ENCODE peak calls at places on chromosomes 13 and 19, in five cellular contexts. One of them, this sample, is unnamed.
A peak's percentile ranks its signal among the peaks of the same experiment; 100 is the strongest.

GRCh38 chr19:42255766-42256750 is 1.1 kb upstream of the ERF start:
- DNase-seq in adrenal gland: peak; percentile 55
- DNase-seq in astrocyte: no peak
- DNase-seq in esophagus squamous epithelium: no peak
- DNase-seq in endothelial cell: peak; percentile 49
- DNase-seq in this sample: peak; percentile 58

GRCh38 chr19:34475026-34475974 is 6.3 kb upstream of the WTIP start:
- DNase-seq in adrenal gland: no peak
- DNase-seq in astrocyte: peak; percentile 83
- DNase-seq in esophagus squamous epithelium: no peak
- DNase-seq in endothelial cell: no peak
- DNase-seq in this sample: no peak

GRCh38 chr19:45130888-45131615 is 29.7 kb downstream of the NKPD1 start:
- DNase-seq in adrenal gland: peak; percentile 64
- DNase-seq in astrocyte: no peak
- DNase-seq in esophagus squamous epithelium: no peak
- DNase-seq in endothelial cell: no peak
- DNase-seq in this sample: no peak

GRCh38 chr13:113976711-113977684 is 3.1 kb upstream of the C13orf46 start:
- DNase-seq in adrenal gland: no peak
- DNase-seq in astrocyte: peak; percentile 74
- DNase-seq in esophagus squamous epithelium: no peak
- DNase-seq in endothelial cell: no peak
- DNase-seq in this sample: no peak

GRCh38 chr13:72244788-72245187 is 377.8 kb upstream of the DACH1 start:
- DNase-seq in adrenal gland: no peak
- DNase-seq in astrocyte: no peak
- DNase-seq in esophagus squamous epithelium: no peak
- DNase-seq in endothelial cell: no peak
- DNase-seq in this sample: no peak

GRCh38 chr19:57171551-57172081 is 4.3 kb upstream of the DUXA start:
- DNase-seq in adrenal gland: peak; percentile 74
- DNase-seq in astrocyte: peak; percentile 3
- DNase-seq in esophagus squamous epithelium: no peak
- DNase-seq in endothelial cell: no peak
- DNase-seq in this sample: peak; percentile 75

GRCh38 chr13:106981050-106981449 is 413.1 kb upstream of the ARGLU1 start:
- DNase-seq in adrenal gland: no peak
- DNase-seq in astrocyte: no peak
- DNase-seq in esophagus squamous epithelium: no peak
- DNase-seq in endothelial cell: no peak
- DNase-seq in this sample: no peak

GRCh38 chr13:46385946-46386345 is 1.1 kb downstream of the RUBCNL start:
- DNase-seq in adrenal gland: no peak
- DNase-seq in astrocyte: no peak
- DNase-seq in esophagus squamous epithelium: no peak
- DNase-seq in endothelial cell: no peak
- DNase-seq in this sample: peak; percentile 30

GRCh38 chr13:51823861-51824260 is 19.9 kb upstream of the DHRS12 start:
- DNase-seq in adrenal gland: no peak
- DNase-seq in astrocyte: no peak
- DNase-seq in esophagus squamous epithelium: no peak
- DNase-seq in endothelial cell: no peak
- DNase-seq in this sample: no peak

GRCh38 chr13:106416645-106417044 is 118.8 kb downstream of the EFNB2 start:
- DNase-seq in adrenal gland: no peak
- DNase-seq in astrocyte: no peak
- DNase-seq in esophagus squamous epithelium: no peak
- DNase-seq in endothelial cell: no peak
- DNase-seq in this sample: no peak

GRCh38 chr19:53991224-53992113 is at the start of gene CACNG6:
- DNase-seq in adrenal gland: no peak
- DNase-seq in astrocyte: no peak
- DNase-seq in esophagus squamous epithelium: no peak
- DNase-seq in endothelial cell: peak; percentile 30
- DNase-seq in this sample: peak; percentile 74

GRCh38 chr13:81957121-81957520 is 1616.2 kb upstream of the SPRY2 start:
- DNase-seq in adrenal gland: no peak
- DNase-seq in astrocyte: no peak
- DNase-seq in esophagus squamous epithelium: no peak
- DNase-seq in endothelial cell: no peak
- DNase-seq in this sample: peak; percentile 45
- TF ChIP-seq CTCF in adrenal gland: no peak
- TF ChIP-seq CTCF in astrocyte: no peak
- TF ChIP-seq CTCF in esophagus squamous epithelium: no peak
- TF ChIP-seq CTCF in endothelial cell: peak; percentile 27
- TF ChIP-seq CTCF in this sample: peak; percentile 72

GRCh38 chr13:41199526-41199925 is 5.2 kb upstream of the KBTBD7 start:
- DNase-seq in adrenal gland: no peak
- DNase-seq in astrocyte: no peak
- DNase-seq in esophagus squamous epithelium: no peak
- DNase-seq in endothelial cell: no peak
- DNase-seq in this sample: no peak

GRCh38 chr13:41193919-41194824 is at the start of gene KBTBD7:
- DNase-seq in adrenal gland: peak; percentile 94
- DNase-seq in astrocyte: peak; percentile 97
- DNase-seq in esophagus squamous epithelium: peak; percentile 81
- DNase-seq in endothelial cell: peak; percentile 91
- DNase-seq in this sample: peak; percentile 97

GRCh38 chr13:41199061-41199460 is 4.7 kb upstream of the KBTBD7 start:
- DNase-seq in adrenal gland: no peak
- DNase-seq in astrocyte: no peak
- DNase-seq in esophagus squamous epithelium: no peak
- DNase-seq in endothelial cell: no peak
- DNase-seq in this sample: no peak

GRCh38 chr13:41196011-41196410 is 1.6 kb upstream of the KBTBD7 start:
- DNase-seq in adrenal gland: no peak
- DNase-seq in astrocyte: no peak
- DNase-seq in esophagus squamous epithelium: no peak
- DNase-seq in endothelial cell: no peak
- DNase-seq in this sample: no peak

DNA sequence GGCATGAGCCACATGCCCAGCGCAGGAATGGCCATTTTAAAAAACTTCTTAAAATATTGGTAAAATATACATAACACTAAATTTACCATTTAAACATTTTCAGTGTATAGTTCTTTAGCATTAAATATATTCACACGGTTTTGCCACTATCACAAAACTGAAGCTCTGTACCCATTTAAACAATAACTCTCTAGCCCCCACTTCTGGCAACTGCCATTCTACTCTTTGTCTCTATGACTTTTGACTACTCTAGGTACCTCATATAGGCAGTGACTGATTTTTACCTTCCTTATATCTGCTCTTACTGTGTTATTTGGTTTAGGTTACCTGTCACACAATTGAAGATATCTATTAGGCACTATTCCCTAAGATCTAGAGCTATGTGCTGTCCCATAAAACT is 2.3 kb upstream of the KBTBD7 start:
- DNase-seq in adrenal gland: no peak
- DNase-seq in astrocyte: no peak
- DNase-seq in esophagus squamous epithelium: no peak
- DNase-seq in endothelial cell: no peak
- DNase-seq in this sample: no peak
- TF ChIP-seq CTCF in adrenal gland: no peak
- TF ChIP-seq CTCF in astrocyte: no peak
- TF ChIP-seq CTCF in esophagus squamous epithelium: peak; percentile 5
- TF ChIP-seq CTCF in endothelial cell: no peak
- TF ChIP-seq CTCF in this sample: peak; percentile 57

GRCh38 chr13:78689011-78689410 is 30.1 kb upstream of the OBI1 start:
- DNase-seq in adrenal gland: no peak
- DNase-seq in astrocyte: no peak
- DNase-seq in esophagus squamous epithelium: no peak
- DNase-seq in endothelial cell: no peak
- DNase-seq in this sample: no peak
- TF ChIP-seq CTCF in adrenal gland: no peak
- TF ChIP-seq CTCF in astrocyte: peak; percentile 5
- TF ChIP-seq CTCF in esophagus squamous epithelium: no peak
- TF ChIP-seq CTCF in endothelial cell: no peak
- TF ChIP-seq CTCF in this sample: peak; percentile 44

DNA sequence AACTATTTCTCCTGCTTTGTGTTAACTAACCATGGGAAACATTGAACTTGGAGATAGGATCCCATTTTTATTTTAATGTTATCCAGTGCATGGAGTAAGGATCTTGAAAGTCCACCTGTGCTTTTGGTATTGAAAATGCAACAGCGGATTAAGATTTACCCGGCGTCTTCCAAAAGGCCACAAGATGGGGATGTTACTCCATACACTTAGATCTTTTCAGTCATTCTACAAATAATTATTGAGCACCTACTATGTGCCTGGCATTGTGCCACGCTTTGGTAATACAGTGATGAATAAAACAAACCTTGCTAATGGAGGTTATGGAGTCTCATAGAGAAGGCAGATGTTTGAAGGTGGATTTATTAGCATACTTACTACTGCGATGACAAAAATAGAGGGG is 56.9 kb downstream of the RFC3 start:
- DNase-seq in adrenal gland: no peak
- DNase-seq in astrocyte: no peak
- DNase-seq in esophagus squamous epithelium: no peak
- DNase-seq in endothelial cell: no peak
- DNase-seq in this sample: no peak
- TF ChIP-seq CTCF in adrenal gland: peak; percentile 35
- TF ChIP-seq CTCF in astrocyte: no peak
- TF ChIP-seq CTCF in esophagus squamous epithelium: no peak
- TF ChIP-seq CTCF in endothelial cell: no peak
- TF ChIP-seq CTCF in this sample: peak; percentile 59

DNA sequence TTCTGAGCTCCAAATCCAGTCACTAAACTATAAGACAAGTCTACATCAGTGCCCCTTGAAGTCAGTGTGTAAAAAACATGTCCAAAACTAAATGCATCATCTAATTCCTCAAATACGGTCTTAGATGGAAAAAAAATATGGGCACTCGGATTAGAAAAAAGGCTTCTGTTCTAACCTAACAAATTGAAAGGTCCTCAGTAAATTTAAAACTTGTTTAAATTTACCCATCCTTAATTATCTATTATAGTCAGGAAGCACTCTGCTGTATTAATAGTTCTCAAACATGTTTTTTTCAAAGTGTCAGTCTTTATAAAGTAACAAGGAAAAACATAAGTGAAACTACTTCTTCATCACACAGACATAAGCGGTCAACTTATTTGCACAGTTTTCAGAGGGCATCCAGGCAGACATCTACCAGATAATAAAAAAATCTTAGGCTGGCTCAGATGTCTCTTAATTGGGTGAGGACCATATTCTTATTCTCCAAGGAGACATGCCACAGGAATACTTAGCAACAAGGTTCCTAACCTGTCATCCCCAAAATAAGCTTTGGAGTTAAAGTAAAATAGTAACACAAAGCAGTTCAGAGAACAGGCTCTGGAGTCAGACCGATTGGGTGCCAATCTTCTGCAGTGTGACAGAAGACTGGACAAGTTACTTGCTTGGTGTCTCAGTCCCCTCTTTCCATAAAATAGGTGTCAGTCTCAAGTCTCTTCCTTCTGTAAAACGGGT is 33.4 kb downstream of the ELF1 start:
- DNase-seq in adrenal gland: no peak
- DNase-seq in astrocyte: no peak
- DNase-seq in esophagus squamous epithelium: no peak
- DNase-seq in endothelial cell: no peak
- DNase-seq in this sample: no peak
- TF ChIP-seq CTCF in adrenal gland: no peak
- TF ChIP-seq CTCF in astrocyte: no peak
- TF ChIP-seq CTCF in esophagus squamous epithelium: no peak
- TF ChIP-seq CTCF in endothelial cell: no peak
- TF ChIP-seq CTCF in this sample: no peak

GRCh38 chr19:31113250-31113685 is 236.0 kb downstream of the TSHZ3 start:
- DNase-seq in adrenal gland: no peak
- DNase-seq in astrocyte: peak; percentile 29
- DNase-seq in esophagus squamous epithelium: no peak
- DNase-seq in endothelial cell: no peak
- DNase-seq in this sample: no peak

GRCh38 chr19:31112158-31112557 is 237.1 kb downstream of the TSHZ3 start:
- DNase-seq in adrenal gland: no peak
- DNase-seq in astrocyte: no peak
- DNase-seq in esophagus squamous epithelium: no peak
- DNase-seq in endothelial cell: no peak
- DNase-seq in this sample: no peak

GRCh38 chr19:31109626-31110025 is 239.6 kb downstream of the TSHZ3 start:
- DNase-seq in adrenal gland: no peak
- DNase-seq in astrocyte: no peak
- DNase-seq in esophagus squamous epithelium: no peak
- DNase-seq in endothelial cell: no peak
- DNase-seq in this sample: no peak

GRCh38 chr19:31111741-31112140 is 237.5 kb downstream of the TSHZ3 start:
- DNase-seq in adrenal gland: no peak
- DNase-seq in astrocyte: no peak
- DNase-seq in esophagus squamous epithelium: no peak
- DNase-seq in endothelial cell: no peak
- DNase-seq in this sample: no peak

GRCh38 chr19:31110331-31110730 is 238.9 kb downstream of the TSHZ3 start:
- DNase-seq in adrenal gland: no peak
- DNase-seq in astrocyte: peak; percentile 18
- DNase-seq in esophagus squamous epithelium: no peak
- DNase-seq in endothelial cell: peak; percentile 13
- DNase-seq in this sample: peak; percentile 59
- TF ChIP-seq CTCF in adrenal gland: peak; percentile 11
- TF ChIP-seq CTCF in astrocyte: no peak
- TF ChIP-seq CTCF in esophagus squamous epithelium: peak; percentile 8
- TF ChIP-seq CTCF in endothelial cell: no peak
- TF ChIP-seq CTCF in this sample: peak; percentile 58